ENCODE peak calls at places on chromosomes 7 and 10, in five cellular contexts. One of them, this sample, is unnamed.

GRCh38 chr10:101783736-101784118 is 481 bp upstream of the NPM3 start:
- DNase-seq in CD4-positive, alpha-beta T cell: no peak
- DNase-seq in keratinocyte: no peak
- DNase-seq in tibial nerve: no peak
- DNase-seq in IMR-90: peak
- DNase-seq in this sample: no peak

GRCh38 chr10:77504870-77505257 is 132.7 kb downstream of the KCNMA1 start:
- DNase-seq in IMR-90: peak
- DNase-seq in CD4-positive, alpha-beta T cell: no peak
- DNase-seq in keratinocyte: peak
- DNase-seq in tibial nerve: no peak
- DNase-seq in this sample: peak

GRCh38 chr10:105950410-105950809 is 1214.1 kb downstream of the SORCS1 start:
- DNase-seq in keratinocyte: no peak
- DNase-seq in CD4-positive, alpha-beta T cell: peak
- DNase-seq in tibial nerve: peak
- DNase-seq in IMR-90: peak
- DNase-seq in this sample: no peak

GRCh38 chr10:48789861-48790739 is 105.4 kb downstream of the WDFY4 start:
- DNase-seq in tibial nerve: no peak
- DNase-seq in keratinocyte: no peak
- DNase-seq in CD4-positive, alpha-beta T cell: no peak
- DNase-seq in IMR-90: no peak
- DNase-seq in this sample: no peak

GRCh38 chr10:61039868-61040267 is 95.9 kb upstream of the RHOBTB1 start:
- DNase-seq in keratinocyte: no peak
- DNase-seq in tibial nerve: no peak
- DNase-seq in CD4-positive, alpha-beta T cell: no peak
- DNase-seq in IMR-90: no peak
- DNase-seq in this sample: no peak

GRCh38 chr7:67753891-67754290 is 757.3 kb downstream of the TYW1 start:
- DNase-seq in IMR-90: no peak
- DNase-seq in CD4-positive, alpha-beta T cell: no peak
- DNase-seq in tibial nerve: no peak
- DNase-seq in keratinocyte: no peak
- DNase-seq in this sample: no peak

GRCh38 chr10:49083256-49083655 is 32.1 kb downstream of the VSTM4 start:
- DNase-seq in IMR-90: no peak
- DNase-seq in keratinocyte: no peak
- DNase-seq in tibial nerve: peak
- DNase-seq in CD4-positive, alpha-beta T cell: no peak
- DNase-seq in this sample: no peak

GRCh38 chr10:21943633-21944265 is 59.8 kb downstream of the DNAJC1 start:
- DNase-seq in IMR-90: no peak
- DNase-seq in CD4-positive, alpha-beta T cell: no peak
- DNase-seq in tibial nerve: no peak
- DNase-seq in keratinocyte: no peak
- DNase-seq in this sample: no peak

GRCh38 chr7:139714163-139714901 is 63.5 kb downstream of the HIPK2 start:
- DNase-seq in keratinocyte: no peak
- DNase-seq in IMR-90: no peak
- DNase-seq in tibial nerve: no peak
- DNase-seq in CD4-positive, alpha-beta T cell: no peak
- DNase-seq in this sample: no peak

GRCh38 chr10:84265378-84265777 is 20.5 kb downstream of the RGR start:
- DNase-seq in CD4-positive, alpha-beta T cell: no peak
- DNase-seq in tibial nerve: no peak
- DNase-seq in IMR-90: no peak
- DNase-seq in keratinocyte: no peak
- DNase-seq in this sample: no peak

GRCh38 chr7:81297317-81297716 is 378.5 kb upstream of the SEMA3C start:
- DNase-seq in IMR-90: no peak
- DNase-seq in CD4-positive, alpha-beta T cell: no peak
- DNase-seq in keratinocyte: no peak
- DNase-seq in tibial nerve: no peak
- DNase-seq in this sample: no peak

GRCh38 chr7:146499970-146500369 is 383.4 kb downstream of the CNTNAP2 start:
- DNase-seq in keratinocyte: no peak
- DNase-seq in IMR-90: no peak
- DNase-seq in CD4-positive, alpha-beta T cell: no peak
- DNase-seq in tibial nerve: no peak
- DNase-seq in this sample: no peak

GRCh38 chr10:75243426-75243825 is 7.7 kb upstream of the COMTD1 start:
- DNase-seq in CD4-positive, alpha-beta T cell: no peak
- DNase-seq in tibial nerve: no peak
- DNase-seq in keratinocyte: no peak
- DNase-seq in IMR-90: no peak
- DNase-seq in this sample: no peak

GRCh38 chr10:13095929-13096328 is 4.0 kb upstream of the OPTN start:
- DNase-seq in CD4-positive, alpha-beta T cell: no peak
- DNase-seq in keratinocyte: no peak
- DNase-seq in tibial nerve: no peak
- DNase-seq in IMR-90: no peak
- DNase-seq in this sample: no peak

GRCh38 chr10:103416436-103417147 is 20.2 kb downstream of the PDCD11 start:
- DNase-seq in IMR-90: peak
- DNase-seq in tibial nerve: peak
- DNase-seq in CD4-positive, alpha-beta T cell: peak
- DNase-seq in keratinocyte: no peak
- DNase-seq in this sample: no peak

GRCh38 chr7:95365151-95365550 is 31.0 kb downstream of the PON3 start:
- DNase-seq in keratinocyte: no peak
- DNase-seq in CD4-positive, alpha-beta T cell: no peak
- DNase-seq in IMR-90: no peak
- DNase-seq in tibial nerve: no peak
- DNase-seq in this sample: peak

GRCh38 chr10:119502618-119503155 is 39.8 kb downstream of the RGS10 start:
- DNase-seq in CD4-positive, alpha-beta T cell: no peak
- DNase-seq in tibial nerve: no peak
- DNase-seq in keratinocyte: no peak
- DNase-seq in IMR-90: no peak
- DNase-seq in this sample: no peak

GRCh38 chr10:100829933-100830727 is 82.6 kb upstream of the SLF2 start:
- DNase-seq in CD4-positive, alpha-beta T cell: no peak
- DNase-seq in tibial nerve: no peak
- DNase-seq in IMR-90: no peak
- DNase-seq in keratinocyte: no peak
- DNase-seq in this sample: no peak

GRCh38 chr7:27103489-27104226 is 1.2 kb upstream of the HOXA2 start:
- DNase-seq in tibial nerve: no peak
- DNase-seq in keratinocyte: no peak
- DNase-seq in CD4-positive, alpha-beta T cell: no peak
- DNase-seq in IMR-90: peak
- DNase-seq in this sample: no peak

GRCh38 chr7:124701955-124702354 is 63.6 kb downstream of the GPR37 start:
- DNase-seq in IMR-90: peak
- DNase-seq in tibial nerve: no peak
- DNase-seq in CD4-positive, alpha-beta T cell: no peak
- DNase-seq in keratinocyte: no peak
- DNase-seq in this sample: peak

GRCh38 chr7:127393370-127394058 is 1.0 kb upstream of the ZNF800 start:
- DNase-seq in keratinocyte: no peak
- DNase-seq in IMR-90: no peak
- DNase-seq in tibial nerve: no peak
- DNase-seq in CD4-positive, alpha-beta T cell: no peak
- DNase-seq in this sample: no peak

GRCh38 chr7:102273749-102274712 is 12.6 kb upstream of the SH2B2 start:
- DNase-seq in IMR-90: peak
- DNase-seq in keratinocyte: peak
- DNase-seq in tibial nerve: no peak
- DNase-seq in CD4-positive, alpha-beta T cell: no peak
- DNase-seq in this sample: peak

GRCh38 chr10:12690525-12691139 is 310.9 kb downstream of the CCDC3 start:
- DNase-seq in IMR-90: peak
- DNase-seq in tibial nerve: no peak
- DNase-seq in keratinocyte: no peak
- DNase-seq in CD4-positive, alpha-beta T cell: no peak
- DNase-seq in this sample: no peak

GRCh38 chr7:33887576-33887975 is 17.8 kb upstream of the BMPER start:
- DNase-seq in tibial nerve: no peak
- DNase-seq in IMR-90: no peak
- DNase-seq in CD4-positive, alpha-beta T cell: no peak
- DNase-seq in keratinocyte: no peak
- DNase-seq in this sample: no peak

GRCh38 chr7:121172484-121172883 is 156.3 kb upstream of the WNT16 start:
- DNase-seq in keratinocyte: no peak
- DNase-seq in IMR-90: no peak
- DNase-seq in tibial nerve: no peak
- DNase-seq in CD4-positive, alpha-beta T cell: no peak
- DNase-seq in this sample: no peak

GRCh38 chr7:127250312-127251047 is 2.3 kb downstream of the GRM8 start:
- DNase-seq in CD4-positive, alpha-beta T cell: no peak
- DNase-seq in keratinocyte: no peak
- DNase-seq in IMR-90: no peak
- DNase-seq in tibial nerve: no peak
- DNase-seq in this sample: no peak

GRCh38 chr7:149714910-149715471 is 58.4 kb downstream of the ZNF467 start:
- DNase-seq in keratinocyte: no peak
- DNase-seq in tibial nerve: no peak
- DNase-seq in IMR-90: peak
- DNase-seq in CD4-positive, alpha-beta T cell: peak
- DNase-seq in this sample: no peak

DNA sequence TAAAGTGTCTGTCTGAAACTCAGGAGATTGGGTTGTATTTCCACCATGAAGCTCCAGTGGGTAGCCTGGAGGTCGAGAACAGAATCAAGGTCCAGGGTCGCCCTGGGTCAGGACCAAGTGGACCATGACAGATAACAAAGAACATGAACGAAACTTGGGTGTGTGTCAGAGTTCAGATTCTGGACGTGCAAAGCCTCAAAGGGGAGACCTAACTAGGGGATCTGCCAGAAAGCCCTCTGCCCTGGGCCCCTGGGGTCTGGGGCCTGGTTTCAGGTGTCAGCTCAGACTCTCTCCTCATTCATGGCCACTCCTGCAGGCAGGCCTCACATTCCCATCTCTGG is 1.6 kb downstream of the RASSF4 start:
- DNase-seq in CD4-positive, alpha-beta T cell: no peak
- DNase-seq in keratinocyte: no peak
- DNase-seq in IMR-90: no peak
- DNase-seq in tibial nerve: peak
- DNase-seq in this sample: no peak
- H3K27ac ChIP-seq in CD4-positive, alpha-beta T cell: no peak
- H3K27ac ChIP-seq in keratinocyte: no peak
- H3K27ac ChIP-seq in IMR-90: no peak
- H3K27ac ChIP-seq in tibial nerve: peak
- H3K27ac ChIP-seq in this sample: no peak

GRCh38 chr10:24536653-24537052 is 187.0 kb downstream of the ARHGAP21 start:
- DNase-seq in IMR-90: no peak
- DNase-seq in tibial nerve: no peak
- DNase-seq in keratinocyte: no peak
- DNase-seq in CD4-positive, alpha-beta T cell: no peak
- DNase-seq in this sample: no peak

GRCh38 chr10:24528960-24529359 is 194.7 kb downstream of the ARHGAP21 start:
- DNase-seq in CD4-positive, alpha-beta T cell: no peak
- DNase-seq in keratinocyte: no peak
- DNase-seq in IMR-90: no peak
- DNase-seq in tibial nerve: no peak
- DNase-seq in this sample: no peak

GRCh38 chr10:24533981-24534380 is 189.7 kb downstream of the ARHGAP21 start:
- DNase-seq in CD4-positive, alpha-beta T cell: no peak
- DNase-seq in tibial nerve: no peak
- DNase-seq in IMR-90: no peak
- DNase-seq in keratinocyte: no peak
- DNase-seq in this sample: no peak

GRCh38 chr10:24526085-24526649 is 197.5 kb downstream of the ARHGAP21 start:
- DNase-seq in CD4-positive, alpha-beta T cell: no peak
- DNase-seq in keratinocyte: no peak
- DNase-seq in tibial nerve: no peak
- DNase-seq in IMR-90: no peak
- DNase-seq in this sample: no peak

GRCh38 chr10:24531439-24531838 is 192.2 kb downstream of the ARHGAP21 start:
- DNase-seq in IMR-90: no peak
- DNase-seq in tibial nerve: no peak
- DNase-seq in CD4-positive, alpha-beta T cell: no peak
- DNase-seq in keratinocyte: no peak
- DNase-seq in this sample: no peak
- H3K27ac ChIP-seq in IMR-90: no peak
- H3K27ac ChIP-seq in tibial nerve: no peak
- H3K27ac ChIP-seq in CD4-positive, alpha-beta T cell: no peak
- H3K27ac ChIP-seq in keratinocyte: no peak
- H3K27ac ChIP-seq in this sample: no peak

GRCh38 chr10:3173173-3173878 is 744 bp upstream of the PITRM1 start:
- DNase-seq in tibial nerve: no peak
- DNase-seq in CD4-positive, alpha-beta T cell: no peak
- DNase-seq in IMR-90: no peak
- DNase-seq in keratinocyte: peak
- DNase-seq in this sample: no peak
- H3K27ac ChIP-seq in tibial nerve: peak
- H3K27ac ChIP-seq in CD4-positive, alpha-beta T cell: no peak
- H3K27ac ChIP-seq in IMR-90: no peak
- H3K27ac ChIP-seq in keratinocyte: peak
- H3K27ac ChIP-seq in this sample: peak

GRCh38 chr7:64904008-64904407 is 935 bp downstream of the ZNF273 start:
- DNase-seq in tibial nerve: no peak
- DNase-seq in keratinocyte: no peak
- DNase-seq in IMR-90: no peak
- DNase-seq in CD4-positive, alpha-beta T cell: no peak
- DNase-seq in this sample: no peak

GRCh38 chr7:64905133-64905532 is 2.1 kb downstream of the ZNF273 start:
- DNase-seq in IMR-90: no peak
- DNase-seq in keratinocyte: no peak
- DNase-seq in tibial nerve: no peak
- DNase-seq in CD4-positive, alpha-beta T cell: no peak
- DNase-seq in this sample: no peak

GRCh38 chr7:64908358-64908757 is 5.3 kb downstream of the ZNF273 start:
- DNase-seq in CD4-positive, alpha-beta T cell: no peak
- DNase-seq in keratinocyte: no peak
- DNase-seq in tibial nerve: no peak
- DNase-seq in IMR-90: no peak
- DNase-seq in this sample: no peak

GRCh38 chr7:64905547-64905946 is 2.5 kb downstream of the ZNF273 start:
- DNase-seq in IMR-90: no peak
- DNase-seq in keratinocyte: no peak
- DNase-seq in CD4-positive, alpha-beta T cell: no peak
- DNase-seq in tibial nerve: no peak
- DNase-seq in this sample: no peak

GRCh38 chr7:64907641-64908326 is 4.7 kb downstream of the ZNF273 start:
- DNase-seq in IMR-90: peak
- DNase-seq in keratinocyte: no peak
- DNase-seq in CD4-positive, alpha-beta T cell: no peak
- DNase-seq in tibial nerve: no peak
- DNase-seq in this sample: no peak
- H3K27ac ChIP-seq in IMR-90: no peak
- H3K27ac ChIP-seq in keratinocyte: no peak
- H3K27ac ChIP-seq in CD4-positive, alpha-beta T cell: no peak
- H3K27ac ChIP-seq in tibial nerve: no peak
- H3K27ac ChIP-seq in this sample: no peak

GRCh38 chr7:108499575-108499974 is 26.4 kb downstream of the PNPLA8 start:
- DNase-seq in tibial nerve: no peak
- DNase-seq in keratinocyte: no peak
- DNase-seq in CD4-positive, alpha-beta T cell: no peak
- DNase-seq in IMR-90: peak
- DNase-seq in this sample: no peak
- H3K27ac ChIP-seq in tibial nerve: no peak
- H3K27ac ChIP-seq in keratinocyte: no peak
- H3K27ac ChIP-seq in CD4-positive, alpha-beta T cell: no peak
- H3K27ac ChIP-seq in IMR-90: peak
- H3K27ac ChIP-seq in this sample: no peak